ENCODE peak calls at places on chromosome 13, in eight cellular contexts. N is endothelial cell of umbilical vein; U is psoas muscle; I is CD8-positive, alpha-beta T cell; H is sigmoid colon; G is esophagus muscularis mucosa; O is suprapubic skin; A is neural progenitor cell. Y is an unnamed sample. For H3K4me1, the result is how much of the 10 kb centered on the place peaks cover.

GRCh38 chr13:41179593-41180250 is 14.6 kb downstream of the KBTBD7 start:
- DNase-seq in N (no peak), A (no peak), H (no peak), U (no peak), G (no peak), O (no peak), I (no peak), Y (no peak)

GRCh38 chr13:110044521-110045200 is 258.3 kb upstream of the IRS2 start:
- DNase-seq in O (no peak), I (no peak), U (no peak), N (no peak), G (no peak), A (peak), H (no peak), Y (peak)

GRCh38 chr13:33280550-33280905 is 5.0 kb downstream of the STARD13 start:
- DNase-seq in I (no peak), G (no peak), H (no peak), U (no peak), O (no peak), A (no peak), N (no peak), Y (no peak)

GRCh38 chr13:76799696-76800095 is 86.5 kb downstream of the KCTD12 start:
- DNase-seq in N (peak), U (no peak), A (no peak), G (no peak), O (no peak), I (no peak), H (no peak), Y (no peak)

GRCh38 chr13:28494861-28495585 is at the start of gene FLT1:
- DNase-seq in A (peak), N (peak), O (no peak), G (no peak), U (peak), H (no peak), I (no peak), Y (peak)

GRCh38 chr13:50080856-50081105 is 65.5 kb downstream of the KCNRG start:
- DNase-seq in I (no peak), U (no peak), A (no peak), N (peak), G (no peak), O (no peak), H (no peak), Y (peak)

GRCh38 chr13:79946556-79946955 is 394.4 kb downstream of the SPRY2 start:
- DNase-seq in A (no peak), U (no peak), G (no peak), O (no peak), I (no peak), H (no peak), N (no peak), Y (no peak)

GRCh38 chr13:44141213-44141724 is 232.4 kb upstream of the SERP2 start:
- DNase-seq in A (peak), U (no peak), G (no peak), N (no peak), H (no peak), O (no peak), I (no peak), Y (peak)

GRCh38 chr13:65914707-65915106 is 1315.4 kb downstream of the PCDH9 start:
- DNase-seq in O (no peak), G (no peak), A (no peak), N (peak), U (no peak), H (no peak), I (no peak), Y (no peak)

GRCh38 chr13:24668955-24669354 is 11.3 kb upstream of the ATP12A start:
- DNase-seq in O (no peak), G (no peak), N (no peak), A (no peak), I (no peak), H (no peak), U (no peak), Y (no peak)

GRCh38 chr13:48000559-48001126 is 430 bp downstream of the SUCLA2 start:
- DNase-seq in G (no peak), N (peak), U (no peak), I (no peak), A (peak), H (peak), O (no peak), Y (no peak)

GRCh38 chr13:84563611-84564010 is 681.3 kb upstream of the SLITRK1 start:
- DNase-seq in U (no peak), I (no peak), G (no peak), O (no peak), H (no peak), A (no peak), N (no peak), Y (no peak)

GRCh38 chr13:31122143-31122542 is 39.6 kb downstream of the HSPH1 start:
- DNase-seq in A (no peak), I (no peak), H (no peak), U (no peak), N (no peak), G (no peak), O (no peak), Y (no peak)

GRCh38 chr13:97329331-97329730 is 104.6 kb upstream of the RAP2A start:
- DNase-seq in N (peak), O (no peak), A (no peak), U (no peak), I (no peak), G (peak), H (no peak), Y (no peak)

GRCh38 chr13:48908381-48909087 is 67.2 kb upstream of the FNDC3A start:
- DNase-seq in G (no peak), H (no peak), U (no peak), A (no peak), O (no peak), N (no peak), I (no peak), Y (no peak)

GRCh38 chr13:48233886-48234488 is 981 bp downstream of the ITM2B start:
- DNase-seq in N (no peak), H (peak), A (peak), U (no peak), I (no peak), G (no peak), O (no peak), Y (no peak)

GRCh38 chr13:45595968-45596367 is 19.6 kb downstream of the ERICH6B start:
- DNase-seq in G (no peak), H (no peak), A (peak), N (no peak), U (no peak), O (no peak), I (no peak), Y (no peak)

GRCh38 chr13:113468029-113468428 is 14.7 kb upstream of the ADPRHL1 start:
- DNase-seq in I (no peak), O (no peak), G (no peak), N (no peak), H (no peak), U (no peak), A (no peak), Y (no peak)

GRCh38 chr13:112901951-112902651 is 66.9 kb upstream of the MCF2L start:
- DNase-seq in N (no peak), I (no peak), O (peak), H (peak), G (no peak), A (no peak), U (no peak), Y (no peak)

GRCh38 chr13:31733066-31733465 is 6.3 kb upstream of the RXFP2 start:
- DNase-seq in O (no peak), A (no peak), G (no peak), U (no peak), I (no peak), N (peak), H (no peak), Y (no peak)

GRCh38 chr13:75901509-75901908 is 265.4 kb downstream of the LMO7 start:
- DNase-seq in U (no peak), O (no peak), G (no peak), I (no peak), A (no peak), N (no peak), H (no peak), Y (no peak)

GRCh38 chr13:111013196-111013595 is 98.3 kb upstream of the ANKRD10 start:
- DNase-seq in G (no peak), N (no peak), I (no peak), U (no peak), H (no peak), O (no peak), A (no peak), Y (no peak)

GRCh38 chr13:87123987-87124784 is 547.0 kb upstream of the SLITRK5 start:
- DNase-seq in A (peak), H (no peak), U (no peak), O (no peak), I (no peak), G (no peak), N (no peak), Y (peak)

GRCh38 chr13:108629353-108629752 is at the start of gene MYO16:
- DNase-seq in I (no peak), O (no peak), H (no peak), G (no peak), A (peak), U (no peak), N (no peak), Y (no peak)

GRCh38 chr13:102680842-102681725 is 13.8 kb downstream of the METTL21C start:
- DNase-seq in I (no peak), G (no peak), N (no peak), H (no peak), A (no peak), O (no peak), U (no peak), Y (no peak)

GRCh38 chr13:51437550-51438127 is 15.2 kb downstream of the INTS6 start:
- DNase-seq in O (no peak), H (no peak), U (peak), I (no peak), G (no peak), N (no peak), A (no peak), Y (no peak)

GRCh38 chr13:99267927-99268326 is 9.7 kb upstream of the GPR18 start:
- DNase-seq in G (no peak), U (no peak), H (no peak), A (no peak), N (no peak), O (no peak), I (no peak), Y (no peak)

GRCh38 chr13:99265162-99265822 is 7.1 kb upstream of the GPR18 start:
- DNase-seq in A (no peak), O (no peak), N (no peak), U (no peak), I (no peak), H (no peak), G (no peak), Y (no peak)

GRCh38 chr13:99265823-99266426 is 7.7 kb upstream of the GPR18 start:
- DNase-seq in H (no peak), I (no peak), A (peak), U (no peak), N (peak), O (no peak), G (no peak), Y (peak)

GRCh38 chr13:99268822-99269221 is 10.6 kb upstream of the GPR18 start:
- DNase-seq in U (no peak), I (no peak), A (no peak), H (no peak), G (no peak), N (no peak), O (no peak), Y (no peak)

DNA sequence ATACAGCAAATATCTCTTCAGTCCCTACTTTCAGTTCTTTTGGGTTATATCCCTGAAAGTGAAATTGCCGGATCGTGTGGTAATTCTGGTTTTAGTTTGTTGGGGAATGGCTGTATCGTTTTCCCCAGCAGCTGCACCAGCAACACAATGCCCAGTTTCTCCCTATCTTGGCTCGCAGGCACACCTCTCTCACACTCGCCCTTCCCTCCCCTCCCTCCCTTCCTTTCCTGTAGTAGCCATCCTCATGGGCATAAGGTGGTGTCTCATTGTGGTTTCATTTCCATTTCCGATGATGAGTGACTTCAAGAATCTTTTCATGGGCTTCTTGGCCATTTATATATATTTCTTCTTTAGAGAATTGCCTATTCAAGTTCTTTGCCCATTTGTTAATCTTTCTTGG is 8.6 kb upstream of the GPR18 start:
- DNase-seq in H (no peak), I (no peak), O (no peak), N (no peak), A (no peak), G (no peak), U (no peak), Y (no peak)
- H3K4me1 ChIP-seq in H (under half), I (under half), O (under half), N (under half), A (under half), G (under half), U (under half), Y (under half)

DNA sequence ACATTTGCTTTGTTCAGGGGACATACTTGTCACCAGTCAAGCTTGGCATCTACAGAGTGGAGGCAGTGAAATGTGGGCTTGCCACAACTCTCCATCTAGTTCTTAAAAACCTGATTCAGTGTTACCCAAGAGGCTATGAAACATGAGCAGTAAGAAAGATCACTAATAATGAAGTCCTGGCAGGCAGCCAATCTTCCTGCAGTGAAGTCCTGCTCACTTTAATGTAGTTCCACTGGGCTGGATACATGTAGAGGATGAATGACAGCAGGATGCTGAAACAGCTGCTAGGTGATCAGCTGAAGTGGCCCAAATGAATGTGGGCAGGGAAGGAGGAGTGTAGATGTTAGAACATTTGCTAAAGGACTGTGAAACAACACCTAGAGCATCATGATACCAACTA is 1213.1 kb downstream of the OLFM4 start:
- DNase-seq in H (no peak), U (no peak), A (no peak), N (no peak), G (no peak), O (no peak), I (no peak), Y (peak)
- TF ChIP-seq CTCF in H (no peak), U (no peak), A (no peak), N (no peak), G (no peak), O (no peak), I (no peak), Y (no peak)

GRCh38 chr13:99205621-99206220 is 5.1 kb downstream of the UBAC2 start:
- DNase-seq in G (peak), I (no peak), N (no peak), O (no peak), U (no peak), H (no peak), A (no peak), Y (no peak)
- H3K4me1 ChIP-seq in G (under half), I (half or more), N (under half), O (half or more), U (under half), H (under half), A (under half), Y (under half)

GRCh38 chr13:29564828-29565227 is 30.7 kb downstream of the SLC7A1 start:
- DNase-seq in O (no peak), U (no peak), A (no peak), N (peak), H (no peak), G (no peak), I (no peak), Y (no peak)
- TF ChIP-seq CTCF in O (no peak), U (no peak), A (no peak), N (no peak), H (no peak), G (peak), I (no peak), Y (peak)

GRCh38 chr13:35700661-35701060 is 224.2 kb upstream of the MAB21L1 start:
- DNase-seq in O (no peak), U (no peak), N (no peak), I (no peak), H (no peak), A (no peak), G (no peak), Y (no peak)
- H3K4me1 ChIP-seq in O (under half), U (under half), N (under half), I (under half), H (under half), A (under half), G (under half), Y (under half)

GRCh38 chr13:59494560-59494970 is 669.2 kb downstream of the DIAPH3 start:
- DNase-seq in O (no peak), G (no peak), I (no peak), N (peak), U (no peak), A (no peak), H (peak), Y (no peak)
- TF ChIP-seq CTCF in O (no peak), G (no peak), I (no peak), N (no peak), U (no peak), A (no peak), H (no peak), Y (no peak)

Y was measured in A673.